ENCODE peak calls at places on chromosomes 5 and 9, in five cellular contexts. X, N, O, I and C are unnamed samples.

GRCh38 chr5:172051643-172052362 is 45.4 kb upstream of the FBXW11 start:
- DNase-seq in X (no peak), N (peak), O (no peak), I (no peak), C (no peak)

GRCh38 chr5:177393990-177394389 is 6.5 kb downstream of the PFN3 start:
- DNase-seq in X (no peak), N (no peak), O (no peak), I (no peak), C (no peak)

GRCh38 chr5:83042507-83042906 is 34.7 kb downstream of the TMEM167A start:
- DNase-seq in X (no peak), N (no peak), O (no peak), I (no peak), C (no peak)

GRCh38 chr5:64784451-64785025 is 15.8 kb downstream of the CWC27 start:
- DNase-seq in X (peak), N (peak), O (peak), I (peak), C (peak)

GRCh38 chr5:149860801-149861322 is 83.7 kb downstream of the PDE6A start:
- DNase-seq in X (peak), N (no peak), O (no peak), I (no peak), C (no peak)

GRCh38 chr5:176823076-176823481 is 12.7 kb downstream of the UNC5A start:
- DNase-seq in X (no peak), N (no peak), O (no peak), I (no peak), C (no peak)

GRCh38 chr5:14008819-14009311 is 64.4 kb upstream of the DNAH5 start:
- DNase-seq in X (no peak), N (no peak), O (no peak), I (peak), C (no peak)

GRCh38 chr9:109351032-109351431 is 30.2 kb upstream of the EPB41L4B start:
- DNase-seq in X (no peak), N (no peak), O (no peak), I (no peak), C (no peak)

GRCh38 chr5:103445426-103446035 is 117.1 kb downstream of the NUDT12 start:
- DNase-seq in X (no peak), N (no peak), O (no peak), I (no peak), C (no peak)

GRCh38 chr5:140148508-140148907 is 22.8 kb downstream of the IGIP start:
- DNase-seq in X (no peak), N (no peak), O (peak), I (peak), C (no peak)

GRCh38 chr5:55600536-55601208 is 65.9 kb upstream of the PLPP1 start:
- DNase-seq in X (no peak), N (no peak), O (no peak), I (no peak), C (peak)

GRCh38 chr9:94480205-94480604 is 74.7 kb upstream of the PCAT7 start:
- DNase-seq in X (no peak), N (no peak), O (no peak), I (no peak), C (no peak)

GRCh38 chr9:88280816-88281382 is 107.3 kb upstream of the SPIN1 start:
- DNase-seq in X (no peak), N (no peak), O (no peak), I (no peak), C (no peak)

DNA sequence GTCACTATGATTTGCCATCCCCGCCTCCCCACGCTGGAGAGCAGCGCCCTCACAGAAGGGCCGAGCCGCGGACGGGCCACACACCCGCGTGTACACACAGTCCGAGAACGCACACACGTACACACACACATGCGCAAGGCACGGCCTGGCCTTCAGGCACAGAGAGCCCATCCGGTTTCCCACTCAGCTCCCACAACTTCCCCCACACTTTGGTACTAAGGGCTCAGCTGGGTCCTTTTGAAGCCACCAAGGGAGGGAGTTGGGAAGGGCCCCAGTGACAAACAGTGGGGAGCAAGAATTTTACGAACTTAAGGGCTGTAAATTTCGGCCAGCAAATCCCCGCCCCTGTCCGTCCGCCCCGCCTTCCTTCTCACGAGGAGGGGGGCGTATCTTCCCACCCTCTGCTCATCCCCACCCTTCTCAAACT is 133.3 kb upstream of the HAND1 start:
- DNase-seq in X (no peak), N (no peak), O (no peak), I (no peak), C (peak)
- TF ChIP-seq EZH2 in X (no peak), N (no peak), O (no peak), I (no peak), C (no peak)

DNA sequence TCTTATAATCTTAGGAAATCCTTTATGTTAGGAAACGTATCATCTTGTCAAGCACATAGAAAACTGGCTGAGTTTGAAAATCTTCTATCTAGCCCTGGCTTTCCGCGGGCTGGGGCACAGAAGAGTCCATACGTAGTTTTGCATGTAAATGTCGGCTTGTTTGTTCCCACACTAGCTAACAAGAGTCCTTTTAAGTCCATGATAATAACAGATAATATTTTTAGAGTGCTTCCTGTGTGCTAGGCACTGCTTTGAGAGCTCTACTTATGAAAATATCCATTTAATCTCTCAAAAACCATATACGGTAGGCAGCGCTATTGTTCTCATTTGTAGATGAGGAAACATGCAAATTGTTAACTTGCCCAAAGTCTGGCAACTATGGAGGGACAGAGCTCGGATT is 40.5 kb downstream of the FYB1 start:
- DNase-seq in X (no peak), N (no peak), O (no peak), I (no peak), C (no peak)
- TF ChIP-seq MAX in X (no peak), N (no peak), O (no peak), I (no peak), C (no peak)

DNA sequence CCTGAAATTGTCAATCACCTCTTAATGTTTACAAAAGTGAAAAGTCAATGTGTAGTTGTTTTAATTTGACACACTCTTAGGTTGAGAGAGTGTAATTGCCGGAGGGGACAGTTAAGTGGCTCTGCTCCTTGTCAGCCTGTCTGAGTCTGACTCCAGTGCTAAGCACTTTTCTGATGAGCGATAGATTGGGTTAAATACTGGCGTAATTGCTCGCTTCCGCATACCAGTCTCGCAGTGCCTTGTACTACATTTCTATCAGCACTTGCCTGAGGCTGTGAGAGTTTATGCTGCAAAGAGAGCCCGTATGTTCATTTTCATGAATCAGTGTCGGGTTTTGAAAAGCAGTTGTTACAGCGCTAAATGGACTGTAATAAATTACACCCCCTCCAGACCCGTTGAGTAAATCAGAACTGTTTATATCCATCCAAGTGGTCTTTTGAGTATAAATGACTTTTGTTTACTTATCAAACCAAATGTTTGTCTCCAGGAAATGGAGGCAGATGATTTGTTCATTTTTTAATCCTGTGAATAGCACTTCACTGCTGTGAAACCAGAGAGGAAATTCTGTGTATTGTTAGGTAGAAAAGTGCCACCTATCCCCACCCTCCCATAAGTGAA is 41.0 kb upstream of the DMRT3 start:
- DNase-seq in X (no peak), N (no peak), O (no peak), I (no peak), C (no peak)
- TF ChIP-seq EZH2 in X (no peak), N (no peak), O (no peak), I (peak), C (no peak)

DNA sequence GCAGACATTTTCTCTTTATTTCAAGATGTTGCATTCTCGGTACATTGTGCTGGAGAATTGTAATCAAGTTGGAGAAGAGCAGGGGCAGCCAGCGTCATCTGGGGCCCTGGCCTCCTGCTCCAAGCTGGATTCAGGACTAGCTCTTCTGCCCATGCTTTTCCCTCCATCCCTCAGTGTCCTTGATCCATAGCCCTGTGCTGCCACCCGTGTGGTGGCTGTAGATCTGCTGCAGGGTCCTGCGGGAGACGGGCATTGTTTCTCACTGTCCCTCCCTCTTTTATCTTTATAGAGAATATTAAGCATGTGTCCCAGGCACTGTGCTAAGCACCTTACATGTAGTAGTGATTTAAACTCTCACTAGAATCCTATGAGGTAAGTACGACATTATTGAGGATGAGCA is 60.5 kb upstream of the HAND1 start:
- DNase-seq in X (no peak), N (no peak), O (no peak), I (no peak), C (no peak)
- TF ChIP-seq MAX in X (no peak), N (no peak), O (no peak), I (no peak), C (no peak)

GRCh38 chr9:130658893-130659698 is 5.3 kb upstream of the PRDM12 start:
- DNase-seq in X (no peak), N (no peak), O (no peak), I (no peak), C (no peak)
- TF ChIP-seq EZH2 in X (no peak), N (no peak), O (no peak), I (peak), C (peak)

GRCh38 chr5:50663636-50664035 is 2.8 kb upstream of the PARP8 start:
- DNase-seq in X (no peak), N (no peak), O (no peak), I (no peak), C (no peak)

GRCh38 chr5:50665091-50665490 is 1.3 kb upstream of the PARP8 start:
- DNase-seq in X (no peak), N (no peak), O (no peak), I (no peak), C (no peak)

GRCh38 chr5:50667653-50668403 is 1.4 kb downstream of the PARP8 start:
- DNase-seq in X (peak), N (no peak), O (no peak), I (no peak), C (peak)

GRCh38 chr5:50666261-50667078 is at the start of gene PARP8:
- DNase-seq in X (no peak), N (no peak), O (no peak), I (no peak), C (no peak)

GRCh38 chr5:50667079-50667652 is 729 bp downstream of the PARP8 start:
- DNase-seq in X (no peak), N (no peak), O (no peak), I (no peak), C (peak)
- TF ChIP-seq MAX in X (no peak), N (no peak), O (no peak), I (peak), C (no peak)

GRCh38 chr5:127031147-127031862 is 947 bp upstream of the MARCHF3 start:
- DNase-seq in X (no peak), N (no peak), O (no peak), I (no peak), C (no peak)

GRCh38 chr5:127027539-127027938 is 2.8 kb downstream of the MARCHF3 start:
- DNase-seq in X (no peak), N (no peak), O (no peak), I (peak), C (no peak)

GRCh38 chr5:127028822-127029457 is 1.4 kb downstream of the MARCHF3 start:
- DNase-seq in X (no peak), N (peak), O (no peak), I (peak), C (peak)

GRCh38 chr5:127030259-127031146 is at the start of gene MARCHF3:
- DNase-seq in X (peak), N (peak), O (peak), I (peak), C (peak)

GRCh38 chr5:127029513-127030258 is 672 bp downstream of the MARCHF3 start:
- DNase-seq in X (no peak), N (peak), O (peak), I (peak), C (peak)
- TF ChIP-seq EZH2 in X (no peak), N (no peak), O (no peak), I (no peak), C (no peak)